ENCODE peak calls at places on chromosomes 13 and 19, in nine cellular contexts. X, F, I, T, C, O, H, W and G are unnamed samples.

GRCh38 chr19:40136818-40137217 is 46.1 kb upstream of the ZNF780A start:
- DNase-seq in X (no peak), F (no peak), I (no peak), T (no peak), C (no peak), O (no peak), H (no peak), W (no peak), G (no peak)

GRCh38 chr19:30159636-30160035 is 212.5 kb upstream of the ZNF536 start:
- DNase-seq in X (no peak), F (no peak), I (no peak), T (no peak), C (no peak), O (no peak), H (no peak), W (peak), G (no peak)

GRCh38 chr13:110371550-110372465 is 64.7 kb downstream of the COL4A2 start:
- DNase-seq in X (no peak), F (no peak), I (no peak), T (no peak), C (no peak), O (peak), H (no peak), W (no peak), G (no peak)

GRCh38 chr19:1206733-1207301 is 1.2 kb downstream of the STK11 start:
- DNase-seq in X (no peak), F (no peak), I (no peak), T (no peak), C (no peak), O (no peak), H (no peak), W (peak), G (no peak)

GRCh38 chr19:7916908-7917291 is 2.3 kb downstream of the TGFBR3L start:
- DNase-seq in X (no peak), F (no peak), I (no peak), T (no peak), C (no peak), O (no peak), H (no peak), W (no peak), G (no peak)

GRCh38 chr19:51735759-51736449 is 12.1 kb upstream of the HAS1 start:
- DNase-seq in X (no peak), F (peak), I (peak), T (peak), C (no peak), O (peak), H (no peak), W (peak), G (no peak)

GRCh38 chr19:17322854-17323253 is 11.8 kb downstream of the ANO8 start:
- DNase-seq in X (no peak), F (no peak), I (peak), T (no peak), C (no peak), O (no peak), H (no peak), W (peak), G (no peak)

GRCh38 chr13:39091586-39091985 is 53.3 kb downstream of the NHLRC3 start:
- DNase-seq in X (no peak), F (no peak), I (peak), T (no peak), C (no peak), O (no peak), H (no peak), W (no peak), G (no peak)

GRCh38 chr19:14081797-14082674 is 3.5 kb downstream of the C19orf67 start:
- DNase-seq in X (no peak), F (no peak), I (no peak), T (peak), C (no peak), O (no peak), H (peak), W (peak), G (peak)

GRCh38 chr19:58128041-58128685 is 22.4 kb downstream of the ZNF329 start:
- DNase-seq in X (no peak), F (no peak), I (no peak), T (no peak), C (no peak), O (no peak), H (no peak), W (no peak), G (no peak)

GRCh38 chr13:26971990-26972888 is 199.4 kb downstream of the USP12 start:
- DNase-seq in X (no peak), F (peak), I (no peak), T (no peak), C (peak), O (no peak), H (peak), W (peak), G (peak)

GRCh38 chr19:18131841-18132596 is 20.9 kb upstream of the PIK3R2 start:
- DNase-seq in X (no peak), F (no peak), I (no peak), T (no peak), C (no peak), O (no peak), H (no peak), W (no peak), G (no peak)

GRCh38 chr19:51712461-51713081 is 11.2 kb downstream of the HAS1 start:
- DNase-seq in X (peak), F (peak), I (no peak), T (no peak), C (no peak), O (peak), H (no peak), W (no peak), G (no peak)

GRCh38 chr13:101917475-101917810 is 465.0 kb downstream of the ITGBL1 start:
- DNase-seq in X (peak), F (no peak), I (no peak), T (no peak), C (peak), O (no peak), H (peak), W (no peak), G (no peak)

GRCh38 chr13:31528176-31528575 is 211.2 kb upstream of the RXFP2 start:
- DNase-seq in X (no peak), F (no peak), I (no peak), T (no peak), C (no peak), O (no peak), H (no peak), W (no peak), G (no peak)

GRCh38 chr13:106246817-106247216 is 288.6 kb downstream of the EFNB2 start:
- DNase-seq in X (peak), F (no peak), I (no peak), T (no peak), C (no peak), O (no peak), H (no peak), W (no peak), G (no peak)

GRCh38 chr13:39401091-39401647 is 201.8 kb downstream of the LHFPL6 start:
- DNase-seq in X (no peak), F (no peak), I (no peak), T (no peak), C (no peak), O (no peak), H (peak), W (no peak), G (no peak)

GRCh38 chr13:35621989-35622388 is 145.5 kb upstream of the MAB21L1 start:
- DNase-seq in X (no peak), F (peak), I (no peak), T (no peak), C (no peak), O (peak), H (no peak), W (no peak), G (peak)

GRCh38 chr13:51607165-51607564 is 22.9 kb downstream of the WDFY2 start:
- DNase-seq in X (no peak), F (no peak), I (no peak), T (no peak), C (no peak), O (no peak), H (no peak), W (no peak), G (no peak)

GRCh38 chr13:50691682-50692263 is 151.7 kb downstream of the DLEU7 start:
- DNase-seq in X (no peak), F (no peak), I (no peak), T (no peak), C (no peak), O (no peak), H (no peak), W (no peak), G (no peak)

GRCh38 chr19:46610851-46611770 is 10.0 kb downstream of the CALM3 start:
- DNase-seq in X (no peak), F (no peak), I (no peak), T (no peak), C (no peak), O (no peak), H (no peak), W (no peak), G (no peak)

GRCh38 chr13:77026255-77026782 is 640 bp downstream of the FBXL3 start:
- DNase-seq in X (peak), F (peak), I (peak), T (peak), C (peak), O (peak), H (peak), W (peak), G (peak)

GRCh38 chr19:53055117-53055516 is 10.6 kb downstream of the ERVV-2 start:
- DNase-seq in X (no peak), F (no peak), I (no peak), T (no peak), C (no peak), O (peak), H (no peak), W (no peak), G (no peak)

GRCh38 chr19:16117594-16118033 is 5.9 kb downstream of the RAB8A start:
- DNase-seq in X (no peak), F (no peak), I (no peak), T (no peak), C (no peak), O (no peak), H (no peak), W (no peak), G (no peak)

GRCh38 chr13:20375871-20376270 is 143.8 kb upstream of the GJB6 start:
- DNase-seq in X (no peak), F (no peak), I (no peak), T (no peak), C (no peak), O (no peak), H (no peak), W (no peak), G (no peak)

GRCh38 chr13:111423168-111423785 is 102.8 kb downstream of the TEX29 start:
- DNase-seq in X (no peak), F (no peak), I (no peak), T (no peak), C (no peak), O (no peak), H (no peak), W (no peak), G (peak)

GRCh38 chr13:94312511-94313191 is 166.8 kb downstream of the DCT start:
- DNase-seq in X (no peak), F (no peak), I (peak), T (no peak), C (no peak), O (no peak), H (peak), W (no peak), G (no peak)

GRCh38 chr13:110340812-110341444 is 33.8 kb downstream of the COL4A2 start:
- DNase-seq in X (no peak), F (no peak), I (no peak), T (peak), C (no peak), O (no peak), H (no peak), W (peak), G (no peak)

GRCh38 chr13:40789275-40790231 is at the start of gene SLC25A15:
- DNase-seq in X (peak), F (peak), I (peak), T (peak), C (peak), O (peak), H (peak), W (peak), G (no peak)

GRCh38 chr13:109166807-109167206 is 537.4 kb downstream of the MYO16 start:
- DNase-seq in X (no peak), F (no peak), I (no peak), T (no peak), C (no peak), O (no peak), H (no peak), W (no peak), G (no peak)

GRCh38 chr13:44686478-44687071 is 110.4 kb upstream of the TSC22D1 start:
- DNase-seq in X (no peak), F (no peak), I (no peak), T (no peak), C (no peak), O (peak), H (no peak), W (no peak), G (no peak)

GRCh38 chr13:25819856-25820530 is 231.8 kb downstream of the SHISA2 start:
- DNase-seq in X (no peak), F (no peak), I (peak), T (no peak), C (no peak), O (no peak), H (peak), W (no peak), G (no peak)

GRCh38 chr19:31103228-31103627 is 246.0 kb downstream of the TSHZ3 start:
- DNase-seq in X (no peak), F (no peak), I (no peak), T (no peak), C (no peak), O (no peak), H (no peak), W (no peak), G (no peak)